ENCODE peak calls at places on chromosomes 7 and 10, in six cellular contexts. W, K, J, Q, G and N are unnamed samples.

GRCh38 chr7:148772297-148773089 is 73.8 kb downstream of the CUL1 start:
- DNase-seq in J (no peak), W (no peak), K (no peak), Q (peak; percentile 93), G (peak; percentile 92), N (peak; percentile 98)

GRCh38 chr10:75202321-75203096 is 8.1 kb upstream of the VDAC2 start:
- DNase-seq in G (peak; percentile 86), Q (peak; percentile 41), W (peak; percentile 71), J (peak; percentile 91), K (no peak), N (peak; percentile 74)

GRCh38 chr10:25492040-25492439 is 317.2 kb downstream of the GPR158 start:
- DNase-seq in Q (no peak), K (no peak), G (no peak), J (no peak), W (no peak), N (peak; percentile 8)

GRCh38 chr7:79282051-79282694 is 171.3 kb downstream of the MAGI2 start:
- DNase-seq in J (no peak), G (peak; percentile 71), W (no peak), K (no peak), Q (peak; percentile 76), N (peak; percentile 75)

GRCh38 chr7:149787428-149788299 is 14.3 kb upstream of the ZNF467 start:
- DNase-seq in W (no peak), Q (no peak), J (no peak), G (peak; percentile 9), K (no peak), N (peak; percentile 11)

GRCh38 chr10:93671042-93671441 is 31.4 kb downstream of the FRA10AC1 start:
- DNase-seq in G (no peak), J (no peak), Q (no peak), W (no peak), K (no peak), N (no peak)

GRCh38 chr10:84298077-84298476 is 30.3 kb upstream of the CCSER2 start:
- DNase-seq in Q (no peak), K (no peak), W (no peak), G (no peak), J (no peak), N (no peak)

GRCh38 chr10:50946991-50947781 is 61.8 kb upstream of the A1CF start:
- DNase-seq in K (no peak), Q (no peak), W (no peak), J (no peak), G (no peak), N (no peak)

GRCh38 chr7:35705932-35706461 is 11.1 kb upstream of the HERPUD2 start:
- DNase-seq in Q (no peak), G (no peak), W (no peak), J (no peak), K (no peak), N (no peak)

GRCh38 chr7:132232394-132232793 is 343.9 kb downstream of the PLXNA4 start:
- DNase-seq in W (no peak), J (no peak), K (no peak), Q (no peak), G (no peak), N (no peak)

GRCh38 chr7:66114743-66115727 is at the start of gene CRCP:
- DNase-seq in J (peak; percentile 91), W (peak; percentile 92), Q (peak; percentile 81), G (peak; percentile 75), K (peak; percentile 78), N (peak; percentile 71)
- TF ChIP-seq CTCF in J (no peak), W (no peak), Q (no peak), G (peak; percentile 48), K (no peak), N (peak; percentile 52)

DNA sequence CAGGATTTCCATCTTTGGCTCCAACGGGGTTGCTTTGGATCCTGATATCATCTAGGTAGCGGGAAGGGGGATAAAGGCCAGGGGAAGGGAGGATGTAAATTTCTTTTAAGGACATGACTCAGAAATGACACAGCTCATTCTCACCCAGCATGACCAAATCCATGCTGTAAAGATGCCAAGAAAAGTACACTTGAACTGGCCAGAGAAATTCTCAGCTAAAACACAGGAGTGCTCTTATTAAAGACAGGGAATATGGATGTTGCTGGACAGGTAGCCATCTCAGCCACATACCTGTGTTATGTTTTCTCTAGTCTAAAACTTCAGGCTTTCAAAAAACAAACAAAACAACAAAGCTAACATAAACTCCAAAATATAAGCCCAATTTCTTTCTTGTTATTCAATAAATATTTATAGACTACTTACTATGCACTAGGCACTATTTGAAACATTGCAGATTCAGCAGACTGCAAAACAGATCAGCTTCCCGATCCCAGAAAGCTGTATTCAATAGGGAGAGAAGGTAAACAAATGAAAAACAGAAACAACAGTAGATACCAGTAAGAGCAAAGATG is 68.2 kb downstream of the NAMPT start:
- DNase-seq in W (no peak), J (peak; percentile 78), Q (peak; percentile 98), K (peak; percentile 28), G (peak; percentile 99), N (peak; percentile 93)
- H3K4me3 ChIP-seq in W (no peak overlapping the region), J (no peak overlapping the region), Q (no peak overlapping the region), K (no peak overlapping the region), G (peak overlapping the region; percentile 56), N (peak overlapping the region; percentile 9)

DNA sequence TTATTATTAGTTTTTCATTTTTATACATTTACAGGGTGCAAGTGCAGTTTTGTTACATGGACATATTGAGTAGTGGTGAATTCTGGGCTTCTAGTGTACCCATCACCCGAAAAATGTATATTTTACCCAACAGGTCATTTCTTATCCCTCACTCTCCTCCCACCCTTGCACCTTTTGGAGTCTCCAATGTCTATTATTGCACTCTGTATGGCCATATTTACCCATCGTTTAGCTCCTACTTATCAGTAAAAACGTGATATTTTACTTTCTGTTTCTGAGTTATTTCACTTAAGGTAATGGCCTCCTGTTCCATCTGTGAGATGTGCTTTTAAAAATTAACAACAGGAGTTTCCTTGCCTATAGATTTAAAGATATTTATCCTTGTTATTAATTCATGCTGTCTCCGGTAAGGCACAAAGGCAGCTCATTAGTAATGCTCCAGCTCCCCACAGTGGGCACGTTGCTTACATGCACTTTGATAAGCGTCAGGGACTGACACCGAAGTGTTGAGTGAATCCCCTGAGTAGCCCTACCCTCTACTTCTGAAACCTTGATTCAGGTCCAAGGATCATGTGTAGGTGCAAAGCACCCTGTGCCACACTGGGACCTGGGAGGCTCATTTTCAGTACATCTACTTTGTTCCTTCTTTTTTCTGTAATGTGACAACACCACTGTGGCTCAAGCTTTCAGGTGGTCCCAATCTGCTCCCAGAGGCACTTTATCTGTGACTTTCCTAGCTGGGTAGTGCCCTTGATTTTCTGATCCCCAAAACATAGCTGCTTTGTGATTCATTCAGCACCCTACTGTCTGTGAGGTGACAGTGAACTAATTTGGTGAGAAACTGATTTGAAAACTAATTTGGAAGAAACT is 27.3 kb downstream of the HYAL4 start:
- DNase-seq in J (no peak), K (peak; percentile 30), W (no peak), Q (peak; percentile 52), G (peak; percentile 76), N (peak; percentile 81)
- TF ChIP-seq CTCF in J (no peak), K (no peak), W (peak; percentile 26), Q (peak; percentile 59), G (peak; percentile 86), N (peak; percentile 83)

GRCh38 chr7:139094030-139094429 is 15.5 kb downstream of the ZC3HAV1 start:
- DNase-seq in K (no peak), G (no peak), Q (no peak), J (no peak), W (no peak), N (no peak)
- H3K4me3 ChIP-seq in K (no peak overlapping the region), G (no peak overlapping the region), Q (no peak overlapping the region), J (no peak overlapping the region), W (no peak overlapping the region), N (no peak overlapping the region)

GRCh38 chr7:3067193-3067592 is 23.5 kb upstream of the CARD11 start:
- DNase-seq in W (no peak), K (no peak), G (no peak), J (no peak), Q (no peak), N (no peak)

GRCh38 chr7:3064077-3064476 is 20.4 kb upstream of the CARD11 start:
- DNase-seq in W (no peak), J (no peak), K (no peak), G (no peak), Q (no peak), N (no peak)

GRCh38 chr7:3067606-3068005 is 23.9 kb upstream of the CARD11 start:
- DNase-seq in W (no peak), J (no peak), G (no peak), Q (no peak), K (no peak), N (no peak)

GRCh38 chr7:3066506-3066905 is 22.8 kb upstream of the CARD11 start:
- DNase-seq in G (no peak), Q (no peak), W (no peak), K (no peak), J (no peak), N (no peak)

GRCh38 chr7:3065724-3066143 is 22.1 kb upstream of the CARD11 start:
- DNase-seq in G (peak; percentile 33), W (no peak), J (no peak), Q (peak; percentile 2), K (no peak), N (peak; percentile 25)
- TF ChIP-seq CTCF in G (peak; percentile 66), W (no peak), J (no peak), Q (peak; percentile 66), K (no peak), N (peak; percentile 50)

GRCh38 chr7:42315631-42316030 is 78.6 kb upstream of the GLI3 start:
- DNase-seq in Q (peak; percentile 93), J (no peak), G (peak; percentile 69), K (no peak), W (no peak), N (peak; percentile 32)

GRCh38 chr7:42319631-42320030 is 82.6 kb upstream of the GLI3 start:
- DNase-seq in G (peak; percentile 57), Q (no peak), J (no peak), W (no peak), K (no peak), N (peak; percentile 46)

GRCh38 chr7:42311195-42311594 is 74.2 kb upstream of the GLI3 start:
- DNase-seq in K (no peak), Q (no peak), W (no peak), J (no peak), G (no peak), N (no peak)

GRCh38 chr7:42315096-42315495 is 78.1 kb upstream of the GLI3 start:
- DNase-seq in Q (peak; percentile 78), G (no peak), J (no peak), K (no peak), W (no peak), N (no peak)

GRCh38 chr7:42314696-42315095 is 77.7 kb upstream of the GLI3 start:
- DNase-seq in K (no peak), G (no peak), W (no peak), Q (peak; percentile 67), J (no peak), N (no peak)
- H3K4me3 ChIP-seq in K (no peak overlapping the region), G (no peak overlapping the region), W (no peak overlapping the region), Q (no peak overlapping the region), J (no peak overlapping the region), N (no peak overlapping the region)

DNA sequence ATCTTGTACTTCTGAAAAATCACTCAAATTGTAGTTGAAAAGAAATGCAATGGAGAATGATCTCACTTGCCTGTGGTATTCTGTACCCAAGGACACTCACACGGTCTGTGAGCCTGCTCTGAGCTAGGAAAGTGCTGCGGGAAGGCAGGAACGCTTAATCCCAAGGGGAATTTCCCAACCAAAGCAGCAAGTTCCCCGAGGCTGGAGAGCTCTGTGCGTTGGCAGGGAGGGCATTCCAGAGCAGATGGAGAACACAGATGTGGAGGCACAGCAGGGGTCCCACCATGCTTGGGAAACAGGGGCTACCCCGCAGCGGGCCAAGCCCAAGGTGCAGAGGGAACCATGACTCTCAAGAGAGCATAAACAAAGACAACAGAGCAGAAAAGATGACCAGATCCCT is 13.6 kb downstream of the SVIL start:
- DNase-seq in W (no peak), K (peak; percentile 45), J (peak; percentile 66), G (no peak), Q (peak; percentile 54), N (peak; percentile 85)
- TF ChIP-seq CTCF in W (no peak), K (no peak), J (no peak), G (no peak), Q (no peak), N (no peak)

GRCh38 chr7:45026984-45027773 is 27.2 kb downstream of the CCM2 start:
- DNase-seq in J (no peak), Q (peak; percentile 22), W (no peak), G (no peak), K (no peak), N (peak; percentile 56)
- H3K4me3 ChIP-seq in J (peak overlapping the region; percentile 2), Q (no peak overlapping the region), W (no peak overlapping the region), G (no peak overlapping the region), K (no peak overlapping the region), N (no peak overlapping the region)